ENCODE peak calls at places on chromosomes 11 and 22, in four cellular contexts. N, K, V and U are unnamed samples.
A peak's percentile ranks its signal among the peaks of the same experiment; 100 is the strongest.

GRCh38 chr11:870127-870413 is 27.4 kb downstream of the TSPAN4 start:
- DNase-seq in K (no peak), V (no peak), N (no peak), U (no peak)

GRCh38 chr11:19379465-19379864 is 138.7 kb upstream of the E2F8 start:
- DNase-seq in N (no peak), V (no peak), K (no peak), U (no peak)

GRCh38 chr11:104858882-104859735 is 39.2 kb downstream of the CASP12 start:
- DNase-seq in K (no peak), N (no peak), V (no peak), U (no peak)

GRCh38 chr22:45709866-45710265 is 38.2 kb downstream of the ATXN10 start:
- DNase-seq in V (no peak), N (no peak), K (peak; percentile 28), U (no peak)

GRCh38 chr22:30733081-30733680 is 38.5 kb downstream of the OSBP2 start:
- DNase-seq in V (no peak), N (no peak), K (peak; percentile 34), U (no peak)

GRCh38 chr11:118621071-118621815 is 13.8 kb downstream of the PHLDB1 start:
- DNase-seq in K (peak; percentile 81), V (no peak), N (peak; percentile 93), U (peak; percentile 98)

GRCh38 chr22:41799486-41800347 is 762 bp upstream of the CCDC134 start:
- DNase-seq in V (peak; percentile 30), N (peak; percentile 86), K (peak; percentile 25), U (peak; percentile 26)

GRCh38 chr11:41056892-41057569 is 402.4 kb downstream of the LRRC4C start:
- DNase-seq in V (no peak), N (peak; percentile 59), K (no peak), U (no peak)

GRCh38 chr22:28600546-28601143 is 79.0 kb downstream of the TTC28 start:
- DNase-seq in K (peak; percentile 82), V (peak; percentile 72), N (no peak), U (no peak)

GRCh38 chr22:25407859-25408229 is 156.6 kb upstream of the GRK3 start:
- DNase-seq in V (no peak), K (no peak), N (no peak), U (no peak)

GRCh38 chr11:26765323-26765722 is 43.5 kb upstream of the SLC5A12 start:
- DNase-seq in K (no peak), N (no peak), V (no peak), U (no peak)

GRCh38 chr11:110198031-110198729 is 98.2 kb downstream of the RDX start:
- DNase-seq in K (peak; percentile 55), N (no peak), V (no peak), U (no peak)

GRCh38 chr11:75537740-75538139 is 12.0 kb upstream of the GDPD5 start:
- DNase-seq in V (no peak), K (no peak), N (no peak), U (no peak)

GRCh38 chr11:17693531-17693930 is 25.8 kb upstream of the MYOD1 start:
- DNase-seq in N (no peak), K (no peak), V (no peak), U (no peak)

GRCh38 chr11:1153951-1154487 is 3.7 kb upstream of the MUC5AC start:
- DNase-seq in N (peak; percentile 78), K (peak; percentile 97), V (no peak), U (peak; percentile 44)

GRCh38 chr11:99687320-99687719 is 666.6 kb downstream of the CNTN5 start:
- DNase-seq in K (peak; percentile 33), V (no peak), N (no peak), U (no peak)

GRCh38 chr22:19844423-19845368 is 10.0 kb downstream of the GNB1L start:
- DNase-seq in K (no peak), V (peak; percentile 77), N (peak; percentile 90), U (peak; percentile 83)

GRCh38 chr11:1453611-1454386 is 32.8 kb downstream of the MOB2 start:
- DNase-seq in N (no peak), K (no peak), V (peak; percentile 74), U (no peak)

GRCh38 chr11:61747389-61748285 is 4.8 kb upstream of the MYRF start:
- DNase-seq in V (peak; percentile 53), K (peak; percentile 65), N (peak; percentile 93), U (peak; percentile 82)

GRCh38 chr11:36306888-36307287 is 10.8 kb downstream of the PRR5L start:
- DNase-seq in N (no peak), K (peak; percentile 62), V (no peak), U (no peak)

GRCh38 chr11:26806209-26806608 is 84.3 kb upstream of the SLC5A12 start:
- DNase-seq in K (peak; percentile 65), N (no peak), V (no peak), U (no peak)

GRCh38 chr11:114762437-114762836 is 84.1 kb downstream of the NXPE2 start:
- DNase-seq in N (peak; percentile 80), V (peak; percentile 5), K (peak; percentile 69), U (peak; percentile 50)

GRCh38 chr11:34600339-34601084 is 20.4 kb upstream of the EHF start:
- DNase-seq in V (no peak), K (no peak), N (peak; percentile 71), U (no peak)

GRCh38 chr11:47366020-47366490 is 12.3 kb downstream of the SPI1 start:
- DNase-seq in K (no peak), V (no peak), N (no peak), U (no peak)

GRCh38 chr11:114149689-114150407 is 90.3 kb downstream of the ZBTB16 start:
- DNase-seq in N (no peak), V (no peak), K (peak; percentile 61), U (no peak)

GRCh38 chr11:61145228-61146005 is 15.8 kb downstream of the VPS37C start:
- DNase-seq in N (no peak), K (no peak), V (no peak), U (peak; percentile 23)

GRCh38 chr11:117239295-117239694 is 6.8 kb downstream of the RNF214 start:
- DNase-seq in V (no peak), K (peak; percentile 85), N (no peak), U (no peak)

DNA sequence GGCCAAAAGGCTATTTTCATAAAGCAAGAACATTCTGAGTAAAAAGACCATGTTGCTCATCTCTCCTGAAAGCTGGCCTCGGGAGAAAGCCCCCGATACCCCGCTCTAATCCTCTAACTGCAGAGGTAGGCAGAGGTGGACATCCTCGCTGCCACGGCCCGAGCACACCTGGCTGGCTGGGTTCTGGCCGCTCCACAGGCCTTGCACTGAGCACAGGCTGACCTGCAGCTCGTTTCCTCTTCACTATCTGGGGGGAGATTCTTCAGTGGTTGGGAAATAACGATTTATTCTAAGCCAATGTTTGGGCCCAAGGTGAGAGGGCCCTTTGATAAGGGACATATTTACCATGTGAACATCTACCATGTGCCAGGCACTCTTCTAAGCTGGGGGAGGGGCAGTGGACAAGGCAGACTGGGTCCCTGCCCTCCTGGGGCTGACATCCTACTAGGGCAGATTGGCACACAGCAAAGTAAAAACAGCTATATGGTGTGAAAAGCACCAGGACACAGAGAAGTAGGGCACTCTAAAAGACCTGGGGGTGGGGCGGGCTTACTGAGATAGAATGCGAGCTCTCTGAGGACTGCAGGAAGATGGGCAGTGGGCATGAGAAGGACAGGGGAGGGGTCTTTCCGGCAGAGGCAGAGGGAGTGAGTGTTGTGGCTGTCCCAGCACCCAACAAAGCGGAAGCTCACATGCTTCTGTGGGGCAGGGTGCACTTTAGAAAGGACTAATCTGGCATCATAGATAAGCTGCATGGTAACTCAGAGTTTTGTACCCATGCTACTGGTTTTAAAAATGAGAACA is 65.5 kb upstream of the ARFGAP3 start:
- DNase-seq in V (no peak), K (no peak), N (no peak), U (no peak)
- H3K4me1 ChIP-seq in V (no peaks in the 10 kb centered on the region), K (peaks cover 12% of the 10 kb centered on the region), N (peaks cover 23% of the 10 kb centered on the region), U (peaks cover 100% of the 10 kb centered on the region)

GRCh38 chr11:132523929-132524328 is 1008.4 kb downstream of the OPCML start:
- DNase-seq in V (no peak), K (no peak), N (no peak), U (no peak)

GRCh38 chr11:132519226-132519860 is 1013.0 kb downstream of the OPCML start:
- DNase-seq in V (no peak), N (no peak), K (no peak), U (no peak)

GRCh38 chr11:132520199-132520598 is 1012.1 kb downstream of the OPCML start:
- DNase-seq in N (no peak), K (no peak), V (no peak), U (no peak)
- TF ChIP-seq CTCF in N (no peak), K (no peak), V (no peak), U (no peak)

GRCh38 chr11:131397666-131398065 is 27.3 kb downstream of the NTM start:
- DNase-seq in V (no peak), K (no peak), N (no peak), U (no peak)
- H3K27ac ChIP-seq in V (no peak overlapping the region), K (no peak overlapping the region), N (no peak overlapping the region), U (no peak overlapping the region)

GRCh38 chr11:119635776-119636175 is 93.2 kb downstream of the NECTIN1 start:
- DNase-seq in K (no peak), N (peak; percentile 37), V (no peak), U (no peak)

GRCh38 chr11:119638851-119639250 is 90.1 kb downstream of the NECTIN1 start:
- DNase-seq in K (no peak), N (peak; percentile 68), V (no peak), U (no peak)

GRCh38 chr11:119643212-119643877 is 85.7 kb downstream of the NECTIN1 start:
- DNase-seq in N (peak; percentile 40), K (no peak), V (no peak), U (no peak)

GRCh38 chr11:119641991-119642745 is 86.8 kb downstream of the NECTIN1 start:
- DNase-seq in K (peak; percentile 20), V (peak; percentile 55), N (peak; percentile 30), U (no peak)

GRCh38 chr11:119639642-119640205 is 89.3 kb downstream of the NECTIN1 start:
- DNase-seq in N (peak; percentile 50), V (no peak), K (no peak), U (no peak)
- H3K4me1 ChIP-seq in N (no peaks in the 10 kb centered on the region), V (no peaks in the 10 kb centered on the region), K (no peaks in the 10 kb centered on the region), U (no peaks in the 10 kb centered on the region)

GRCh38 chr22:26438006-26438405 is 8.9 kb downstream of the ASPHD2 start:
- DNase-seq in V (no peak), N (no peak), K (no peak), U (no peak)
- TF ChIP-seq CTCF in V (no peak), N (no peak), K (no peak), U (no peak)

DNA sequence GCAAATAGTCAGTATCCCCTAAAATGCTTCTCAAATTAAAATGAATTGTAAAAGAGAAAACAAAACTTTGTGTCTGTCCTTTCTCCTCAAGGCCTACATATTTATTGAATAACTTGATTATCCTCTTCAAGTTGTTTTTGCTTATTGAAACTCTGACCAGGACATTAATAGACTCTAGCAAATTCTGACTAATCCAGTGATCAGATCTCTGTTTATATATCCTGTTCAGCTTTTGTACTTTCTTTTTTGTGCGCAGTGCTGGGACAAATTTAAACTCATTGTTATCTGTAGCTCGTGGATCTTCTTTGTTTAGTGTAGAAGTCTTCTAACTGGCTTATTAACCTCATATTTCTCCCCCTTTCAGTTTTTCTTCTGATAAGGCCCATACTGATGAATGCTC is 139.9 kb upstream of the SORL1-AS1 start:
- DNase-seq in N (no peak), V (no peak), K (peak; percentile 36), U (no peak)
- H3K27ac ChIP-seq in N (no peak overlapping the region), V (peak overlapping the region; percentile 98), K (no peak overlapping the region), U (no peak overlapping the region)

GRCh38 chr11:106082096-106082495 is 4.6 kb downstream of the AASDHPPT start:
- DNase-seq in N (no peak), V (no peak), K (no peak), U (no peak)
- H3K4me1 ChIP-seq in N (peaks cover 5% of the 10 kb centered on the region), V (peaks cover 28% of the 10 kb centered on the region), K (no peaks in the 10 kb centered on the region), U (peaks cover 8% of the 10 kb centered on the region)